ENCODE peak calls at places on chromosomes 7 and 10, in eight cellular contexts. K, S, J, F, B, G, V and I are unnamed samples.

GRCh38 chr10:33047655-33048054 is 89.6 kb upstream of the ITGB1 start:
- DNase-seq in K (no peak), S (no peak), J (no peak), F (no peak), B (no peak), G (no peak), V (no peak), I (no peak)

GRCh38 chr7:148572067-148572522 is 18.5 kb upstream of the C7orf33 start:
- DNase-seq in K (no peak), S (no peak), J (no peak), F (no peak), B (no peak), G (no peak), V (no peak), I (no peak)

GRCh38 chr10:1168763-1169162 is 112.6 kb downstream of the WDR37 start:
- DNase-seq in K (no peak), S (no peak), J (no peak), F (no peak), B (no peak), G (no peak), V (no peak), I (no peak)

GRCh38 chr10:98267069-98267893 is 713 bp downstream of the LOXL4 start:
- DNase-seq in K (no peak), S (no peak), J (no peak), F (no peak), B (no peak), G (no peak), V (no peak), I (peak)

GRCh38 chr7:134458341-134458805 is 527 bp downstream of the AKR1B1 start:
- DNase-seq in K (peak), S (no peak), J (peak), F (peak), B (peak), G (peak), V (peak), I (peak)

GRCh38 chr7:7821517-7821916 is 103.1 kb upstream of the RPA3 start:
- DNase-seq in K (no peak), S (no peak), J (no peak), F (no peak), B (no peak), G (no peak), V (no peak), I (no peak)

GRCh38 chr7:74092321-74092963 is 8.8 kb downstream of the LIMK1 start:
- DNase-seq in K (peak), S (no peak), J (no peak), F (no peak), B (no peak), G (no peak), V (no peak), I (no peak)

GRCh38 chr10:93568105-93568390 is 1.6 kb downstream of the FFAR4 start:
- DNase-seq in K (no peak), S (no peak), J (no peak), F (no peak), B (no peak), G (no peak), V (no peak), I (no peak)